ENCODE peak calls at places on chromosomes 7 and 10, in four cellular contexts. F is cardiac fibroblast; Z is stimulated activated CD4-positive, alpha-beta T cell treated with anti-CD3 and anti-CD28 coated beads, Interleukin-2, amount 100 ng/mL, for 24 hours; D is NCI-H1694 treated with DMSO at 0.1 percent for 48 hours. G is an unnamed sample.

GRCh38 chr10:47090903-47091302 is 179.7 kb downstream of the PTPN20 start:
- DNase-seq in Z (no peak), D (no peak), F (no peak), G (no peak)

GRCh38 chr7:131336956-131337355 is 9.3 kb downstream of the MKLN1 start:
- DNase-seq in Z (no peak), F (peak), D (no peak), G (no peak)

GRCh38 chr7:71286924-71287323 is 155.0 kb downstream of the GALNT17 start:
- DNase-seq in F (no peak), Z (no peak), D (no peak), G (no peak)

GRCh38 chr7:123538189-123538714 is 3.9 kb upstream of the IQUB start:
- DNase-seq in Z (no peak), D (no peak), F (peak), G (no peak)

GRCh38 chr10:61986788-61987187 is 85.3 kb downstream of the ARID5B start:
- DNase-seq in D (no peak), Z (no peak), F (no peak), G (no peak)

GRCh38 chr10:10053051-10053450 is 964.6 kb upstream of the CELF2 start:
- DNase-seq in D (no peak), F (no peak), Z (no peak), G (no peak)

GRCh38 chr10:11157292-11158052 is 139.8 kb downstream of the CELF2 start:
- DNase-seq in D (no peak), Z (no peak), F (no peak), G (no peak)

GRCh38 chr7:55365103-55365679 is at the start of gene LANCL2:
- DNase-seq in D (peak), F (peak), Z (peak), G (no peak)

GRCh38 chr10:43055991-43056567 is 20.8 kb upstream of the RET start:
- DNase-seq in F (no peak), D (no peak), Z (no peak), G (no peak)

GRCh38 chr7:102913846-102914245 is 1.0 kb downstream of the LRRC17 start:
- DNase-seq in F (peak), D (no peak), Z (no peak), G (no peak)

GRCh38 chr10:17428616-17429097 is 25.7 kb downstream of the ST8SIA6 start:
- DNase-seq in F (no peak), Z (peak), D (no peak), G (peak)

GRCh38 chr7:18212308-18212707 is 184.7 kb upstream of the PRPS1L1 start:
- DNase-seq in D (no peak), Z (no peak), F (peak), G (no peak)

GRCh38 chr7:88027724-88028123 is 93.7 kb downstream of the ADAM22 start:
- DNase-seq in F (no peak), D (no peak), Z (no peak), G (no peak)

GRCh38 chr7:88233828-88234227 is 14.0 kb upstream of the SRI start:
- DNase-seq in Z (no peak), F (no peak), D (no peak), G (no peak)

GRCh38 chr7:69430502-69431145 is 167.7 kb upstream of the AUTS2 start:
- DNase-seq in F (no peak), D (no peak), Z (no peak), G (no peak)

GRCh38 chr10:119859422-119860258 is 13.0 kb downstream of the MCMBP start:
- DNase-seq in F (peak), Z (no peak), D (peak), G (no peak)

GRCh38 chr7:149727541-149728476 is 45.6 kb downstream of the ZNF467 start:
- DNase-seq in D (no peak), F (no peak), Z (no peak), G (no peak)

G was measured in NK-92 treated with Interleukin-12 subunit alpha and Interleukin-12 subunit beta, amount 100 ng/mL, for 24 hours.